ENCODE peak calls at places on chromosomes 3 and 15, in four cellular contexts. One of them, this sample, is unnamed.

GRCh38 chr3:182142928-182143327 is 431.2 kb downstream of the SOX2 start:
- DNase-seq in adrenal gland: no peak
- DNase-seq in breast epithelium: no peak
- DNase-seq in heart left ventricle: no peak
- DNase-seq in this sample: no peak

GRCh38 chr3:84960581-84960980 is 1.8 kb downstream of the CADM2 start:
- DNase-seq in heart left ventricle: no peak
- DNase-seq in breast epithelium: no peak
- DNase-seq in adrenal gland: no peak
- DNase-seq in this sample: no peak

GRCh38 chr15:93321881-93322282 is 232.9 kb upstream of the RGMA start:
- DNase-seq in adrenal gland: no peak
- DNase-seq in breast epithelium: peak
- DNase-seq in heart left ventricle: no peak
- DNase-seq in this sample: no peak

GRCh38 chr15:89664441-89664840 is 9.2 kb upstream of the KIF7 start:
- DNase-seq in adrenal gland: peak
- DNase-seq in heart left ventricle: no peak
- DNase-seq in breast epithelium: no peak
- DNase-seq in this sample: no peak

GRCh38 chr3:13219902-13220296 is 146.7 kb upstream of the IQSEC1 start:
- DNase-seq in adrenal gland: no peak
- DNase-seq in breast epithelium: no peak
- DNase-seq in heart left ventricle: no peak
- DNase-seq in this sample: no peak

GRCh38 chr3:48194446-48195071 is 6.3 kb upstream of the CDC25A start:
- DNase-seq in adrenal gland: peak
- DNase-seq in heart left ventricle: peak
- DNase-seq in breast epithelium: peak
- DNase-seq in this sample: peak

GRCh38 chr3:136818191-136818850 is 605 bp upstream of the SLC35G2 start:
- DNase-seq in heart left ventricle: peak
- DNase-seq in adrenal gland: peak
- DNase-seq in breast epithelium: no peak
- DNase-seq in this sample: peak

GRCh38 chr3:195711813-195712534 is 8.8 kb upstream of the MUC20 start:
- DNase-seq in breast epithelium: no peak
- DNase-seq in adrenal gland: no peak
- DNase-seq in heart left ventricle: no peak
- DNase-seq in this sample: no peak

GRCh38 chr15:101498731-101499480 is 9.4 kb upstream of the PCSK6 start:
- DNase-seq in adrenal gland: peak
- DNase-seq in heart left ventricle: no peak
- DNase-seq in breast epithelium: peak
- DNase-seq in this sample: no peak

GRCh38 chr3:34212671-34213070 is 414.2 kb downstream of the PDCD6IP start:
- DNase-seq in adrenal gland: no peak
- DNase-seq in heart left ventricle: no peak
- DNase-seq in breast epithelium: peak
- DNase-seq in this sample: no peak

GRCh38 chr15:81085213-81085612 is 48.9 kb upstream of the CFAP161 start:
- DNase-seq in heart left ventricle: no peak
- DNase-seq in adrenal gland: no peak
- DNase-seq in breast epithelium: no peak
- DNase-seq in this sample: no peak

GRCh38 chr15:59994855-59995557 is 9.1 kb upstream of the FOXB1 start:
- DNase-seq in heart left ventricle: no peak
- DNase-seq in adrenal gland: no peak
- DNase-seq in breast epithelium: no peak
- DNase-seq in this sample: no peak

GRCh38 chr3:53941945-53942344 is 50.3 kb upstream of the SELENOK start:
- DNase-seq in heart left ventricle: no peak
- DNase-seq in adrenal gland: no peak
- DNase-seq in breast epithelium: no peak
- DNase-seq in this sample: no peak

GRCh38 chr3:194967126-194968117 is 281.7 kb downstream of the FAM43A start:
- DNase-seq in adrenal gland: no peak
- DNase-seq in heart left ventricle: no peak
- DNase-seq in breast epithelium: peak
- DNase-seq in this sample: no peak

GRCh38 chr3:53137221-53137620 is 7.0 kb upstream of the RFT1 start:
- DNase-seq in adrenal gland: no peak
- DNase-seq in heart left ventricle: no peak
- DNase-seq in breast epithelium: no peak
- DNase-seq in this sample: no peak

GRCh38 chr15:78418239-78418638 is 19.8 kb upstream of the IREB2 start:
- DNase-seq in adrenal gland: no peak
- DNase-seq in breast epithelium: no peak
- DNase-seq in heart left ventricle: no peak
- DNase-seq in this sample: no peak

GRCh38 chr3:83216919-83217594 is 1455.6 kb upstream of the GBE1 start:
- DNase-seq in heart left ventricle: no peak
- DNase-seq in adrenal gland: no peak
- DNase-seq in breast epithelium: no peak
- DNase-seq in this sample: no peak

GRCh38 chr3:83224101-83224868 is 1462.8 kb upstream of the GBE1 start:
- DNase-seq in adrenal gland: no peak
- DNase-seq in heart left ventricle: no peak
- DNase-seq in breast epithelium: no peak
- DNase-seq in this sample: no peak

GRCh38 chr3:83218383-83219200 is 1457.1 kb upstream of the GBE1 start:
- DNase-seq in adrenal gland: no peak
- DNase-seq in heart left ventricle: no peak
- DNase-seq in breast epithelium: no peak
- DNase-seq in this sample: no peak
- TF ChIP-seq POLR2A in adrenal gland: no peak
- TF ChIP-seq POLR2A in heart left ventricle: no peak
- TF ChIP-seq POLR2A in breast epithelium: no peak
- TF ChIP-seq POLR2A in this sample: no peak

GRCh38 chr15:70503798-70504304 is 259.5 kb downstream of the UACA start:
- DNase-seq in adrenal gland: no peak
- DNase-seq in heart left ventricle: no peak
- DNase-seq in breast epithelium: no peak
- DNase-seq in this sample: no peak
- TF ChIP-seq POLR2A in adrenal gland: no peak
- TF ChIP-seq POLR2A in heart left ventricle: no peak
- TF ChIP-seq POLR2A in breast epithelium: no peak
- TF ChIP-seq POLR2A in this sample: no peak

DNA sequence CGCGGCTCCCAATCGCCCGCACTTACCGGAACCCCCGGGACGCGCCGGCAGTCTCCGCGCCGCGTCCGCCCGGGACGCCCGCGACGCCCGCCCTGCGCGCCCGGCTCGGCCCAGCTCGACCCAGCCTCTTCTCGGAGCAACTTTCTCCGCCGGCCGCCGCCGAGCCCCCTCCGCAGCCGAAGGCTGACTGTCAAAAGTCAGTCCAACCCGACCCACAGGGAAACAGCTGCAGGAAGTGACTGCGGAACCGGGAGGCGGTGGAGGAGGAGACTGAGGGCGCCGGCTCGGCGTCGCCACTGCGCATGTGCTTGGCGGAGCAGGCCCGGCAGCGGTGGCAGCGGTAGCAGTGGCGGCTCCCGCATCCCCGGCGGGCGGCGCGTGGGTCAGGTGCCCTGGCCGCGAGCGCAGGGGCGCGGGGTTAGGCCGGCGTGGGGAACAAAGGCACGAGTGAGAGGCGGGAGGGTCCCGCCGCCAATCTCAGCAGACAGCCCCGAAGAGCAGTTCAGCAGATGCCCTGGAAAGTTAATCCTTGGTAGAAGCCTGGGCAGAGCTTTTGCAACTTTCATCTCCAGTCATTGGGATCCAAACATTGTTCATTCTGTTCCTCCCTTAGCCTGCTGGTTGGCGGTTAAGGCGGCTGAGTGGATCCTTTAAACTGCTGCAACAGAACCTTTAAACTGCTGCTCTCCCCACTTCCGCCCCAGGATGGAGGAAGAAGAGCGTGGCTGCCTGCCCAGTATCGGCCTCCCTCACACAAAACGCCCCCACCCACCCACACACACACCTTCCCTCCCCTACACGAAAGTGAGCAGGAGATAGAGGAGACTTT is at the start of gene ZMAT3:
- DNase-seq in heart left ventricle: peak
- DNase-seq in breast epithelium: peak
- DNase-seq in adrenal gland: peak
- DNase-seq in this sample: peak
- TF ChIP-seq POLR2A in heart left ventricle: no peak
- TF ChIP-seq POLR2A in breast epithelium: no peak
- TF ChIP-seq POLR2A in adrenal gland: peak
- TF ChIP-seq POLR2A in this sample: peak

GRCh38 chr3:129403450-129403849 is 25.0 kb downstream of the EFCAB12 start:
- DNase-seq in breast epithelium: no peak
- DNase-seq in adrenal gland: no peak
- DNase-seq in heart left ventricle: no peak
- DNase-seq in this sample: no peak
- TF ChIP-seq POLR2A in breast epithelium: no peak
- TF ChIP-seq POLR2A in adrenal gland: no peak
- TF ChIP-seq POLR2A in heart left ventricle: no peak
- TF ChIP-seq POLR2A in this sample: no peak

This sample was measured in H54.